ENCODE peak calls at places on chromosomes 11 and 22, in ten cellular contexts. One of them, this sample, is unnamed.

GRCh38 chr11:125069796-125070195 is 6.7 kb downstream of the SLC37A2 start:
- DNase-seq in Caco-2: no peak
- DNase-seq in cardiac fibroblast: no peak
- DNase-seq in NT2/D1: no peak
- DNase-seq in endodermal cell: no peak
- DNase-seq in transverse colon: no peak
- DNase-seq in lower lobe of right lung: no peak
- DNase-seq in IMR-90: peak
- DNase-seq in mesendoderm: no peak
- DNase-seq in fibroblast of mammary gland: no peak
- DNase-seq in this sample: no peak

GRCh38 chr22:19801340-19802000 is 40.9 kb downstream of the TBX1 start:
- DNase-seq in fibroblast of mammary gland: peak
- DNase-seq in transverse colon: no peak
- DNase-seq in NT2/D1: no peak
- DNase-seq in mesendoderm: no peak
- DNase-seq in IMR-90: no peak
- DNase-seq in Caco-2: no peak
- DNase-seq in cardiac fibroblast: no peak
- DNase-seq in endodermal cell: no peak
- DNase-seq in lower lobe of right lung: peak
- DNase-seq in this sample: no peak

GRCh38 chr22:49704345-49705215 is 123.1 kb downstream of the BRD1 start:
- DNase-seq in NT2/D1: no peak
- DNase-seq in Caco-2: no peak
- DNase-seq in transverse colon: no peak
- DNase-seq in lower lobe of right lung: no peak
- DNase-seq in cardiac fibroblast: no peak
- DNase-seq in IMR-90: no peak
- DNase-seq in mesendoderm: no peak
- DNase-seq in fibroblast of mammary gland: no peak
- DNase-seq in endodermal cell: peak
- DNase-seq in this sample: no peak

GRCh38 chr11:115682101-115682500 is 177.9 kb upstream of the CADM1 start:
- DNase-seq in transverse colon: no peak
- DNase-seq in cardiac fibroblast: no peak
- DNase-seq in endodermal cell: no peak
- DNase-seq in mesendoderm: no peak
- DNase-seq in lower lobe of right lung: no peak
- DNase-seq in IMR-90: peak
- DNase-seq in NT2/D1: no peak
- DNase-seq in fibroblast of mammary gland: no peak
- DNase-seq in Caco-2: no peak
- DNase-seq in this sample: no peak

GRCh38 chr11:14584595-14584994 is 59.0 kb upstream of the PDE3B start:
- DNase-seq in Caco-2: peak
- DNase-seq in IMR-90: no peak
- DNase-seq in NT2/D1: no peak
- DNase-seq in lower lobe of right lung: no peak
- DNase-seq in endodermal cell: no peak
- DNase-seq in transverse colon: peak
- DNase-seq in fibroblast of mammary gland: no peak
- DNase-seq in cardiac fibroblast: no peak
- DNase-seq in mesendoderm: peak
- DNase-seq in this sample: no peak

GRCh38 chr11:76642341-76642740 is 28.2 kb downstream of the LRRC32 start:
- DNase-seq in cardiac fibroblast: no peak
- DNase-seq in endodermal cell: peak
- DNase-seq in lower lobe of right lung: no peak
- DNase-seq in NT2/D1: no peak
- DNase-seq in mesendoderm: peak
- DNase-seq in fibroblast of mammary gland: no peak
- DNase-seq in Caco-2: no peak
- DNase-seq in transverse colon: no peak
- DNase-seq in IMR-90: no peak
- DNase-seq in this sample: no peak

GRCh38 chr22:29256606-29257325 is 11.0 kb downstream of the RHBDD3 start:
- DNase-seq in cardiac fibroblast: no peak
- DNase-seq in endodermal cell: no peak
- DNase-seq in Caco-2: no peak
- DNase-seq in fibroblast of mammary gland: no peak
- DNase-seq in NT2/D1: no peak
- DNase-seq in IMR-90: no peak
- DNase-seq in lower lobe of right lung: no peak
- DNase-seq in mesendoderm: no peak
- DNase-seq in transverse colon: no peak
- DNase-seq in this sample: no peak

GRCh38 chr11:15793032-15793996 is 563.0 kb downstream of the SOX6 start:
- DNase-seq in lower lobe of right lung: no peak
- DNase-seq in NT2/D1: no peak
- DNase-seq in cardiac fibroblast: peak
- DNase-seq in transverse colon: no peak
- DNase-seq in endodermal cell: no peak
- DNase-seq in IMR-90: peak
- DNase-seq in Caco-2: no peak
- DNase-seq in fibroblast of mammary gland: peak
- DNase-seq in mesendoderm: no peak
- DNase-seq in this sample: no peak

DNA sequence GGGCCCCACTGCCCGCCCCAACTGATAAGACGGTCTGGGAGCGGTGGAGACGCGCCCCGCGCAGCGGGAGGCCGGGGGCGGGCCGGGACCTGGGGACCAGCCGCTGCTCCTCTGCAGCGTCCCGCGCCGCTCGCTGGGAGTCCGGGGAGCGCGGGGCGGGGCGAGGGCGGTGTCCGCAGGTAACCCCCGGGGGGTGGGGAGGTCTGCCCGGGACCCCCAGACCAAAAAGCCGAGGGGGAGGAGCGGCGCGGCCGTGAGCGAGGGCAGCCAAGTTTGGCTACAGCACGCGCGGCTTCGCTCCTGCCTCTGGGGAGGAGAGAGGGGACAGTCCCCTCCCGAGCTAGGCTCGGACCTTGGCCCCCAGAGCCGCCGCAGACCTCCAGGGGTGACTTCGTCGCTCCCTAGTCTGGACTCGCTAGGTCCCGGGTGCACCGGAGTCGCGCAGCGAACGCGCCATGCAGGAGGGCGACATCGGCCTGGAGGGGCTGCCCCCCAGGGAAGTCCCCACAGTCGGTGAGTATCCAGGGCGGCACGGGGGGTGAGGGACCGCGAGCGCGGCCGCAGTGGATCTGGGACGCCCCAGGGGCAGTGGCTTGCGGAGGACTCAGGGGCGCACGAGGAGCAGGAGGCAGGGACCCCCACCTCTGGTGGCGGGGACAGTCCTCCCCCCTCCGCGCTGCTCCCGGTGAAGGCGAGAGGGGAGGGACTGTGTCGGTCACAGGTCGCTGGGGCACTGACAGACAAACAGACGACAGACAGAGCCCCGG is 92.3 kb upstream of the ANO1 start:
- DNase-seq in IMR-90: no peak
- DNase-seq in NT2/D1: no peak
- DNase-seq in fibroblast of mammary gland: no peak
- DNase-seq in lower lobe of right lung: no peak
- DNase-seq in endodermal cell: peak
- DNase-seq in Caco-2: no peak
- DNase-seq in transverse colon: no peak
- DNase-seq in cardiac fibroblast: no peak
- DNase-seq in mesendoderm: no peak
- DNase-seq in this sample: no peak
- H3K4me3 ChIP-seq in IMR-90: peak
- H3K4me3 ChIP-seq in NT2/D1: peak
- H3K4me3 ChIP-seq in fibroblast of mammary gland: no peak
- H3K4me3 ChIP-seq in lower lobe of right lung: peak
- H3K4me3 ChIP-seq in endodermal cell: peak
- H3K4me3 ChIP-seq in Caco-2: no peak
- H3K4me3 ChIP-seq in transverse colon: peak
- H3K4me3 ChIP-seq in cardiac fibroblast: no peak
- H3K4me3 ChIP-seq in mesendoderm: no peak
- H3K4me3 ChIP-seq in this sample: no peak

GRCh38 chr11:7500251-7500650 is 13.5 kb upstream of the PPFIBP2 start:
- DNase-seq in Caco-2: no peak
- DNase-seq in fibroblast of mammary gland: no peak
- DNase-seq in NT2/D1: no peak
- DNase-seq in transverse colon: no peak
- DNase-seq in endodermal cell: no peak
- DNase-seq in mesendoderm: no peak
- DNase-seq in lower lobe of right lung: no peak
- DNase-seq in IMR-90: no peak
- DNase-seq in cardiac fibroblast: no peak
- DNase-seq in this sample: no peak
- H3K4me3 ChIP-seq in Caco-2: no peak
- H3K4me3 ChIP-seq in fibroblast of mammary gland: no peak
- H3K4me3 ChIP-seq in NT2/D1: no peak
- H3K4me3 ChIP-seq in transverse colon: no peak
- H3K4me3 ChIP-seq in endodermal cell: no peak
- H3K4me3 ChIP-seq in mesendoderm: no peak
- H3K4me3 ChIP-seq in lower lobe of right lung: no peak
- H3K4me3 ChIP-seq in IMR-90: no peak
- H3K4me3 ChIP-seq in cardiac fibroblast: no peak
- H3K4me3 ChIP-seq in this sample: no peak

GRCh38 chr11:61955416-61956135 is 5.4 kb downstream of the BEST1 start:
- DNase-seq in fibroblast of mammary gland: no peak
- DNase-seq in Caco-2: no peak
- DNase-seq in NT2/D1: no peak
- DNase-seq in mesendoderm: peak
- DNase-seq in IMR-90: no peak
- DNase-seq in transverse colon: peak
- DNase-seq in cardiac fibroblast: no peak
- DNase-seq in endodermal cell: peak
- DNase-seq in lower lobe of right lung: peak
- DNase-seq in this sample: no peak

GRCh38 chr11:61954106-61955030 is 4.2 kb downstream of the BEST1 start:
- DNase-seq in mesendoderm: no peak
- DNase-seq in transverse colon: no peak
- DNase-seq in fibroblast of mammary gland: peak
- DNase-seq in lower lobe of right lung: no peak
- DNase-seq in NT2/D1: no peak
- DNase-seq in Caco-2: no peak
- DNase-seq in IMR-90: no peak
- DNase-seq in cardiac fibroblast: no peak
- DNase-seq in endodermal cell: no peak
- DNase-seq in this sample: no peak

GRCh38 chr11:61951484-61952135 is 1.5 kb downstream of the BEST1 start:
- DNase-seq in fibroblast of mammary gland: no peak
- DNase-seq in NT2/D1: no peak
- DNase-seq in endodermal cell: no peak
- DNase-seq in cardiac fibroblast: no peak
- DNase-seq in mesendoderm: no peak
- DNase-seq in Caco-2: no peak
- DNase-seq in transverse colon: no peak
- DNase-seq in lower lobe of right lung: no peak
- DNase-seq in IMR-90: no peak
- DNase-seq in this sample: no peak

GRCh38 chr11:61955031-61955415 is 4.9 kb downstream of the BEST1 start:
- DNase-seq in transverse colon: peak
- DNase-seq in endodermal cell: peak
- DNase-seq in fibroblast of mammary gland: peak
- DNase-seq in lower lobe of right lung: peak
- DNase-seq in Caco-2: peak
- DNase-seq in mesendoderm: peak
- DNase-seq in IMR-90: peak
- DNase-seq in cardiac fibroblast: peak
- DNase-seq in NT2/D1: no peak
- DNase-seq in this sample: no peak

GRCh38 chr11:61952882-61953281 is 2.7 kb downstream of the BEST1 start:
- DNase-seq in lower lobe of right lung: no peak
- DNase-seq in Caco-2: no peak
- DNase-seq in cardiac fibroblast: no peak
- DNase-seq in NT2/D1: no peak
- DNase-seq in IMR-90: no peak
- DNase-seq in mesendoderm: no peak
- DNase-seq in endodermal cell: no peak
- DNase-seq in fibroblast of mammary gland: no peak
- DNase-seq in transverse colon: no peak
- DNase-seq in this sample: no peak
- H3K4me3 ChIP-seq in lower lobe of right lung: no peak
- H3K4me3 ChIP-seq in Caco-2: no peak
- H3K4me3 ChIP-seq in cardiac fibroblast: no peak
- H3K4me3 ChIP-seq in NT2/D1: no peak
- H3K4me3 ChIP-seq in IMR-90: no peak
- H3K4me3 ChIP-seq in mesendoderm: no peak
- H3K4me3 ChIP-seq in endodermal cell: no peak
- H3K4me3 ChIP-seq in fibroblast of mammary gland: no peak
- H3K4me3 ChIP-seq in transverse colon: no peak
- H3K4me3 ChIP-seq in this sample: no peak

GRCh38 chr11:6258571-6258998 is 1.1 kb upstream of the CCKBR start:
- DNase-seq in fibroblast of mammary gland: no peak
- DNase-seq in Caco-2: no peak
- DNase-seq in lower lobe of right lung: no peak
- DNase-seq in endodermal cell: no peak
- DNase-seq in NT2/D1: no peak
- DNase-seq in cardiac fibroblast: no peak
- DNase-seq in transverse colon: no peak
- DNase-seq in mesendoderm: peak
- DNase-seq in IMR-90: no peak
- DNase-seq in this sample: no peak

GRCh38 chr11:6259638-6260019 is at the start of gene CCKBR:
- DNase-seq in endodermal cell: peak
- DNase-seq in IMR-90: no peak
- DNase-seq in mesendoderm: no peak
- DNase-seq in fibroblast of mammary gland: no peak
- DNase-seq in cardiac fibroblast: no peak
- DNase-seq in lower lobe of right lung: peak
- DNase-seq in NT2/D1: no peak
- DNase-seq in transverse colon: peak
- DNase-seq in Caco-2: peak
- DNase-seq in this sample: no peak

GRCh38 chr11:6263664-6264063 is 4.0 kb downstream of the CCKBR start:
- DNase-seq in endodermal cell: no peak
- DNase-seq in lower lobe of right lung: no peak
- DNase-seq in fibroblast of mammary gland: no peak
- DNase-seq in IMR-90: no peak
- DNase-seq in NT2/D1: no peak
- DNase-seq in mesendoderm: no peak
- DNase-seq in Caco-2: no peak
- DNase-seq in cardiac fibroblast: no peak
- DNase-seq in transverse colon: no peak
- DNase-seq in this sample: no peak

GRCh38 chr11:6258141-6258540 is 1.5 kb upstream of the CCKBR start:
- DNase-seq in NT2/D1: no peak
- DNase-seq in Caco-2: no peak
- DNase-seq in fibroblast of mammary gland: no peak
- DNase-seq in transverse colon: no peak
- DNase-seq in cardiac fibroblast: no peak
- DNase-seq in mesendoderm: no peak
- DNase-seq in endodermal cell: peak
- DNase-seq in IMR-90: no peak
- DNase-seq in lower lobe of right lung: no peak
- DNase-seq in this sample: no peak

DNA sequence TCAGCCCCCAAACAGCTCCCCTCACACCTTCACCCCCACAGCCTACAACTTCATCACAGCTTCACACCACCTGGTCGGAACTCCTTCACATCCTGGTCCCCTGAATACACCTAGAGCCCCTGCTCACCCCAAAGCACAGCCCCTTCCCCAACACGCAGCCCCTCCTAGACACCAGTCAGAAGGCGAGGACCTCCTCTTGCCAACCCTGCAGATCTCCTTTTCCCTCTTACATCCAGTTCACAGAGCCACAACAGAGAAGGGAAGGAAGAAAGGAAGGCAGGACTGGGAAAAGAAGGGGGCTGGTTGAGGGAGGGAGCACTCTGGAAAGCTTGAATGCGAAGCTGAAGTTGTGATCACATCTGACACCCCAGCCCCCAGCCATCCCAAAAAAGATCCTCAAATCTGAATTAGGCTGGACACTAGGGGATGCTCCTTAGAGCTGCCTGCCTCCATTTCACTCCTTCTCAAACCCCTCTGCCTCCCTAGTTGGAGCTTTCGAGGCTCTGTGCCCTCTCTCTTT is 629 bp downstream of the CCKBR start:
- DNase-seq in mesendoderm: no peak
- DNase-seq in transverse colon: no peak
- DNase-seq in fibroblast of mammary gland: no peak
- DNase-seq in IMR-90: no peak
- DNase-seq in NT2/D1: no peak
- DNase-seq in Caco-2: no peak
- DNase-seq in endodermal cell: peak
- DNase-seq in cardiac fibroblast: no peak
- DNase-seq in lower lobe of right lung: no peak
- DNase-seq in this sample: no peak
- H3K4me3 ChIP-seq in mesendoderm: no peak
- H3K4me3 ChIP-seq in transverse colon: no peak
- H3K4me3 ChIP-seq in fibroblast of mammary gland: no peak
- H3K4me3 ChIP-seq in IMR-90: no peak
- H3K4me3 ChIP-seq in NT2/D1: peak
- H3K4me3 ChIP-seq in Caco-2: peak
- H3K4me3 ChIP-seq in endodermal cell: peak
- H3K4me3 ChIP-seq in cardiac fibroblast: no peak
- H3K4me3 ChIP-seq in lower lobe of right lung: no peak
- H3K4me3 ChIP-seq in this sample: no peak

This sample was measured in Jurkat, Clone E6-1.